ENCODE peak calls at places on chromosomes 2 and 18, in six cellular contexts. One of them, this sample, is unnamed.

GRCh38 chr18:34880403-34880802 is 160.8 kb upstream of the MAPRE2 start:
- DNase-seq in GM06990: no peak
- DNase-seq in aorta: no peak
- DNase-seq in left ventricle myocardium inferior: no peak
- DNase-seq in CD8-positive, alpha-beta T cell: no peak
- DNase-seq in heart left ventricle: no peak
- DNase-seq in this sample: no peak

GRCh38 chr2:102520009-102520408 is 47.0 kb downstream of the SLC9A4 start:
- DNase-seq in heart left ventricle: no peak
- DNase-seq in aorta: no peak
- DNase-seq in GM06990: no peak
- DNase-seq in CD8-positive, alpha-beta T cell: no peak
- DNase-seq in left ventricle myocardium inferior: no peak
- DNase-seq in this sample: no peak

GRCh38 chr2:118748245-118748885 is 99.1 kb downstream of the EN1 start:
- DNase-seq in heart left ventricle: no peak
- DNase-seq in left ventricle myocardium inferior: no peak
- DNase-seq in aorta: no peak
- DNase-seq in GM06990: no peak
- DNase-seq in CD8-positive, alpha-beta T cell: no peak
- DNase-seq in this sample: no peak

GRCh38 chr2:14756981-14757657 is 124.6 kb downstream of the LRATD1 start:
- DNase-seq in CD8-positive, alpha-beta T cell: no peak
- DNase-seq in aorta: no peak
- DNase-seq in GM06990: no peak
- DNase-seq in left ventricle myocardium inferior: no peak
- DNase-seq in heart left ventricle: no peak
- DNase-seq in this sample: no peak

GRCh38 chr18:50115095-50115494 is 79.9 kb downstream of the MYO5B start:
- DNase-seq in aorta: no peak
- DNase-seq in heart left ventricle: no peak
- DNase-seq in CD8-positive, alpha-beta T cell: no peak
- DNase-seq in left ventricle myocardium inferior: no peak
- DNase-seq in GM06990: no peak
- DNase-seq in this sample: no peak

GRCh38 chr2:158740591-158740990 is 54.5 kb upstream of the DAPL1 start:
- DNase-seq in GM06990: no peak
- DNase-seq in heart left ventricle: no peak
- DNase-seq in CD8-positive, alpha-beta T cell: no peak
- DNase-seq in aorta: no peak
- DNase-seq in left ventricle myocardium inferior: no peak
- DNase-seq in this sample: no peak

GRCh38 chr18:64276736-64277135 is 127.8 kb upstream of the LINC00305 start:
- DNase-seq in left ventricle myocardium inferior: no peak
- DNase-seq in aorta: no peak
- DNase-seq in GM06990: no peak
- DNase-seq in CD8-positive, alpha-beta T cell: no peak
- DNase-seq in heart left ventricle: peak; percentile 31
- DNase-seq in this sample: no peak

GRCh38 chr2:145563752-145564615 is 1044.1 kb upstream of the ZEB2 start:
- DNase-seq in CD8-positive, alpha-beta T cell: no peak
- DNase-seq in aorta: no peak
- DNase-seq in heart left ventricle: no peak
- DNase-seq in left ventricle myocardium inferior: no peak
- DNase-seq in GM06990: no peak
- DNase-seq in this sample: peak; percentile 17

GRCh38 chr2:218878486-218878885 is 2.2 kb upstream of the WNT10A start:
- DNase-seq in GM06990: no peak
- DNase-seq in left ventricle myocardium inferior: peak; percentile 13
- DNase-seq in heart left ventricle: no peak
- DNase-seq in aorta: peak; percentile 19
- DNase-seq in CD8-positive, alpha-beta T cell: no peak
- DNase-seq in this sample: no peak

GRCh38 chr2:218877891-218878290 is 2.8 kb upstream of the WNT10A start:
- DNase-seq in CD8-positive, alpha-beta T cell: no peak
- DNase-seq in left ventricle myocardium inferior: peak; percentile 7
- DNase-seq in GM06990: no peak
- DNase-seq in aorta: peak; percentile 54
- DNase-seq in heart left ventricle: no peak
- DNase-seq in this sample: no peak

GRCh38 chr2:218877331-218877730 is 3.3 kb upstream of the WNT10A start:
- DNase-seq in aorta: no peak
- DNase-seq in heart left ventricle: no peak
- DNase-seq in left ventricle myocardium inferior: peak; percentile 5
- DNase-seq in GM06990: no peak
- DNase-seq in CD8-positive, alpha-beta T cell: no peak
- DNase-seq in this sample: no peak

GRCh38 chr2:218879881-218880748 is 537 bp upstream of the WNT10A start:
- DNase-seq in aorta: peak; percentile 78
- DNase-seq in left ventricle myocardium inferior: no peak
- DNase-seq in GM06990: peak; percentile 90
- DNase-seq in heart left ventricle: no peak
- DNase-seq in CD8-positive, alpha-beta T cell: peak; percentile 92
- DNase-seq in this sample: no peak

GRCh38 chr2:218878941-218879761 is 1.5 kb upstream of the WNT10A start:
- DNase-seq in GM06990: no peak
- DNase-seq in aorta: peak; percentile 56
- DNase-seq in CD8-positive, alpha-beta T cell: no peak
- DNase-seq in left ventricle myocardium inferior: peak; percentile 12
- DNase-seq in heart left ventricle: no peak
- DNase-seq in this sample: no peak
- H3K27me3 ChIP-seq in GM06990: no peaks in the 10 kb centered on the region
- H3K27me3 ChIP-seq in aorta: no peaks in the 10 kb centered on the region
- H3K27me3 ChIP-seq in CD8-positive, alpha-beta T cell: peaks cover 3% of the 10 kb centered on the region
- H3K27me3 ChIP-seq in left ventricle myocardium inferior: peaks cover 100% of the 10 kb centered on the region
- H3K27me3 ChIP-seq in heart left ventricle: peaks cover 97% of the 10 kb centered on the region
- H3K27me3 ChIP-seq in this sample: no peaks in the 10 kb centered on the region

GRCh38 chr2:160308915-160309314 is 108.8 kb upstream of the ITGB6 start:
- DNase-seq in CD8-positive, alpha-beta T cell: no peak
- DNase-seq in left ventricle myocardium inferior: no peak
- DNase-seq in heart left ventricle: no peak
- DNase-seq in GM06990: no peak
- DNase-seq in aorta: no peak
- DNase-seq in this sample: no peak

GRCh38 chr2:160305081-160305750 is 105.1 kb upstream of the ITGB6 start:
- DNase-seq in aorta: no peak
- DNase-seq in GM06990: no peak
- DNase-seq in heart left ventricle: no peak
- DNase-seq in CD8-positive, alpha-beta T cell: no peak
- DNase-seq in left ventricle myocardium inferior: no peak
- DNase-seq in this sample: no peak

GRCh38 chr2:160308476-160308875 is 108.4 kb upstream of the ITGB6 start:
- DNase-seq in CD8-positive, alpha-beta T cell: no peak
- DNase-seq in left ventricle myocardium inferior: no peak
- DNase-seq in GM06990: no peak
- DNase-seq in aorta: no peak
- DNase-seq in heart left ventricle: no peak
- DNase-seq in this sample: no peak

GRCh38 chr2:160309585-160309984 is 109.5 kb upstream of the ITGB6 start:
- DNase-seq in CD8-positive, alpha-beta T cell: no peak
- DNase-seq in GM06990: no peak
- DNase-seq in aorta: no peak
- DNase-seq in heart left ventricle: no peak
- DNase-seq in left ventricle myocardium inferior: no peak
- DNase-seq in this sample: no peak

GRCh38 chr2:160306985-160307384 is 106.9 kb upstream of the ITGB6 start:
- DNase-seq in aorta: no peak
- DNase-seq in left ventricle myocardium inferior: no peak
- DNase-seq in heart left ventricle: peak; percentile 33
- DNase-seq in CD8-positive, alpha-beta T cell: no peak
- DNase-seq in GM06990: no peak
- DNase-seq in this sample: no peak
- H3K4me3 ChIP-seq in aorta: no peak overlapping the region
- H3K4me3 ChIP-seq in left ventricle myocardium inferior: peak overlapping the region; percentile 14
- H3K4me3 ChIP-seq in heart left ventricle: no peak overlapping the region
- H3K4me3 ChIP-seq in CD8-positive, alpha-beta T cell: no peak overlapping the region
- H3K4me3 ChIP-seq in GM06990: no peak overlapping the region
- H3K4me3 ChIP-seq in this sample: no peak overlapping the region

GRCh38 chr2:122414911-122415310 is 659.5 kb downstream of the TSN start:
- DNase-seq in left ventricle myocardium inferior: no peak
- DNase-seq in heart left ventricle: no peak
- DNase-seq in aorta: no peak
- DNase-seq in CD8-positive, alpha-beta T cell: no peak
- DNase-seq in GM06990: no peak
- DNase-seq in this sample: no peak

GRCh38 chr2:122417114-122417513 is 661.7 kb downstream of the TSN start:
- DNase-seq in CD8-positive, alpha-beta T cell: no peak
- DNase-seq in aorta: no peak
- DNase-seq in heart left ventricle: no peak
- DNase-seq in GM06990: no peak
- DNase-seq in left ventricle myocardium inferior: no peak
- DNase-seq in this sample: no peak

GRCh38 chr2:122412360-122412759 is 656.9 kb downstream of the TSN start:
- DNase-seq in GM06990: no peak
- DNase-seq in heart left ventricle: no peak
- DNase-seq in left ventricle myocardium inferior: no peak
- DNase-seq in aorta: no peak
- DNase-seq in CD8-positive, alpha-beta T cell: no peak
- DNase-seq in this sample: no peak

GRCh38 chr2:122411231-122411630 is 655.8 kb downstream of the TSN start:
- DNase-seq in GM06990: no peak
- DNase-seq in aorta: no peak
- DNase-seq in CD8-positive, alpha-beta T cell: no peak
- DNase-seq in heart left ventricle: no peak
- DNase-seq in left ventricle myocardium inferior: no peak
- DNase-seq in this sample: no peak
- H3K27me3 ChIP-seq in GM06990: no peaks in the 10 kb centered on the region
- H3K27me3 ChIP-seq in aorta: no peaks in the 10 kb centered on the region
- H3K27me3 ChIP-seq in CD8-positive, alpha-beta T cell: no peaks in the 10 kb centered on the region
- H3K27me3 ChIP-seq in heart left ventricle: no peaks in the 10 kb centered on the region
- H3K27me3 ChIP-seq in left ventricle myocardium inferior: no peaks in the 10 kb centered on the region
- H3K27me3 ChIP-seq in this sample: no peaks in the 10 kb centered on the region

GRCh38 chr2:183125659-183126341 is 1.6 kb downstream of the NUP35 start:
- DNase-seq in GM06990: no peak
- DNase-seq in aorta: no peak
- DNase-seq in heart left ventricle: no peak
- DNase-seq in left ventricle myocardium inferior: no peak
- DNase-seq in CD8-positive, alpha-beta T cell: no peak
- DNase-seq in this sample: no peak
- H3K4me3 ChIP-seq in GM06990: peak overlapping the region; percentile 97
- H3K4me3 ChIP-seq in aorta: no peak overlapping the region
- H3K4me3 ChIP-seq in heart left ventricle: no peak overlapping the region
- H3K4me3 ChIP-seq in left ventricle myocardium inferior: peak overlapping the region; percentile 87
- H3K4me3 ChIP-seq in CD8-positive, alpha-beta T cell: peak overlapping the region; percentile 88
- H3K4me3 ChIP-seq in this sample: no peak overlapping the region

GRCh38 chr2:44942304-44943030 is 965 bp downstream of the SIX3 start:
- DNase-seq in heart left ventricle: no peak
- DNase-seq in GM06990: no peak
- DNase-seq in left ventricle myocardium inferior: no peak
- DNase-seq in aorta: no peak
- DNase-seq in CD8-positive, alpha-beta T cell: no peak
- DNase-seq in this sample: no peak
- H3K27me3 ChIP-seq in heart left ventricle: peaks cover 97% of the 10 kb centered on the region
- H3K27me3 ChIP-seq in GM06990: peaks cover 5% of the 10 kb centered on the region
- H3K27me3 ChIP-seq in left ventricle myocardium inferior: peaks cover 100% of the 10 kb centered on the region
- H3K27me3 ChIP-seq in aorta: no peaks in the 10 kb centered on the region
- H3K27me3 ChIP-seq in CD8-positive, alpha-beta T cell: peaks cover 28% of the 10 kb centered on the region
- H3K27me3 ChIP-seq in this sample: peaks cover 4% of the 10 kb centered on the region

GRCh38 chr2:205685314-205686230 is 3.3 kb downstream of the NRP2 start:
- DNase-seq in left ventricle myocardium inferior: no peak
- DNase-seq in CD8-positive, alpha-beta T cell: no peak
- DNase-seq in GM06990: no peak
- DNase-seq in aorta: peak; percentile 85
- DNase-seq in heart left ventricle: no peak
- DNase-seq in this sample: peak; percentile 60

GRCh38 chr2:205686231-205687017 is 4.1 kb downstream of the NRP2 start:
- DNase-seq in left ventricle myocardium inferior: no peak
- DNase-seq in heart left ventricle: no peak
- DNase-seq in GM06990: no peak
- DNase-seq in CD8-positive, alpha-beta T cell: no peak
- DNase-seq in aorta: no peak
- DNase-seq in this sample: no peak

GRCh38 chr2:205683179-205683978 is 1.1 kb downstream of the NRP2 start:
- DNase-seq in GM06990: no peak
- DNase-seq in aorta: no peak
- DNase-seq in heart left ventricle: no peak
- DNase-seq in left ventricle myocardium inferior: no peak
- DNase-seq in CD8-positive, alpha-beta T cell: no peak
- DNase-seq in this sample: no peak

GRCh38 chr2:205683991-205684390 is 1.7 kb downstream of the NRP2 start:
- DNase-seq in aorta: no peak
- DNase-seq in CD8-positive, alpha-beta T cell: no peak
- DNase-seq in heart left ventricle: no peak
- DNase-seq in left ventricle myocardium inferior: no peak
- DNase-seq in GM06990: no peak
- DNase-seq in this sample: no peak

GRCh38 chr2:205684871-205685313 is 2.6 kb downstream of the NRP2 start:
- DNase-seq in aorta: no peak
- DNase-seq in left ventricle myocardium inferior: no peak
- DNase-seq in heart left ventricle: no peak
- DNase-seq in GM06990: no peak
- DNase-seq in CD8-positive, alpha-beta T cell: no peak
- DNase-seq in this sample: no peak
- H3K4me3 ChIP-seq in aorta: peak overlapping the region; percentile 68
- H3K4me3 ChIP-seq in left ventricle myocardium inferior: peak overlapping the region; percentile 79
- H3K4me3 ChIP-seq in heart left ventricle: peak overlapping the region; percentile 64
- H3K4me3 ChIP-seq in GM06990: no peak overlapping the region
- H3K4me3 ChIP-seq in CD8-positive, alpha-beta T cell: no peak overlapping the region
- H3K4me3 ChIP-seq in this sample: peak overlapping the region; percentile 21

GRCh38 chr2:73888388-73888787 is 4.4 kb upstream of the ACTG2 start:
- DNase-seq in GM06990: no peak
- DNase-seq in left ventricle myocardium inferior: no peak
- DNase-seq in CD8-positive, alpha-beta T cell: no peak
- DNase-seq in aorta: no peak
- DNase-seq in heart left ventricle: no peak
- DNase-seq in this sample: no peak
- H3K27me3 ChIP-seq in GM06990: no peaks in the 10 kb centered on the region
- H3K27me3 ChIP-seq in left ventricle myocardium inferior: peaks cover 13% of the 10 kb centered on the region
- H3K27me3 ChIP-seq in CD8-positive, alpha-beta T cell: no peaks in the 10 kb centered on the region
- H3K27me3 ChIP-seq in aorta: no peaks in the 10 kb centered on the region
- H3K27me3 ChIP-seq in heart left ventricle: no peaks in the 10 kb centered on the region
- H3K27me3 ChIP-seq in this sample: no peaks in the 10 kb centered on the region

DNA sequence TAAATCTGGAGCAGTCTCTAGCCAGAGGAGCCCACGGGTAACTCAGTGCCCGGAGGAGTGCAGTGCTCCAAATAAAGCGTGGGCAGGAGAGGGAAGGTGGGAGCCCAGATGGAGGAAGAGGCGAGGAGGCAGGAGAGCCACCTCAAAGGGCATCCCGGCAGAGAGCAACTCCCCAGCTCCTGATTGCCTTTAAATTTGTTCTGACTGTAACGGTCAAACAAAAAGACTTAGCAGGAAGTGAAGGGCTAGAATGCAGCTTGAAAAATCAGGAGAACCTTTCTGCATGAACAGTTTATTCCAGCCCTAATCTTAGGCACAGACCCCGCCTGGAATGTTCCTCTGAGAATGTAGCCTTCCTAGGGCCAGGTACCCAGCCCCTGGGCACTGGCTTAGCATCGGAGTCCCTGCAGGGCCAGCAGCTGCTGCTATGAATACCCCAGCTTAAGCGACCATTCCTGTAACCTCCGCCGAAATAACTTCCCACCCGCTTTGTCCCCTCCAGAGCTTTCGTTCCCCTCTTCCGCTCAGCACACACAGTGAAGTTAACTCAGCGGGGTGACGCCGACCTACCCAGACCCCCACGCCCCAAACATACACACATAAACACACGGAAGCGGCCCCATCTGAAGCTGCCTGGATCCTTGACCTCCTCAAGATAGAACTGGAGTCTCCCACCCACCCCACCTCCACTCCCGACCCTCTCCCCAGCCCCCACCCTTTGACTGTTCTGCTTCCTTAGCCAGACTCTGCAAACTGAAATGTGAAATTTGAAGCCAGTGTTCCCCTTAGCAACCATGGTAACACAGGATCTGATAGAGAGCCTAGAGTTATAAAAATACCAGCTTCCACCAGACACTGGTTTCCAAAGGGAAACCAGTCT is 123.2 kb downstream of the SMAD7 start:
- DNase-seq in GM06990: no peak
- DNase-seq in aorta: peak; percentile 54
- DNase-seq in heart left ventricle: no peak
- DNase-seq in CD8-positive, alpha-beta T cell: no peak
- DNase-seq in left ventricle myocardium inferior: no peak
- DNase-seq in this sample: peak; percentile 25
- H3K4me3 ChIP-seq in GM06990: no peak overlapping the region
- H3K4me3 ChIP-seq in aorta: no peak overlapping the region
- H3K4me3 ChIP-seq in heart left ventricle: no peak overlapping the region
- H3K4me3 ChIP-seq in CD8-positive, alpha-beta T cell: no peak overlapping the region
- H3K4me3 ChIP-seq in left ventricle myocardium inferior: peak overlapping the region; percentile 36
- H3K4me3 ChIP-seq in this sample: no peak overlapping the region